ENCODE peak calls at places on chromosomes 13 and 19, in six cellular contexts. L is stimulated activated naive B cell treated with anti-CD40 and anti-IgM and Interleukin-4, amounts not matched to agents 10 μg/mL and 1 μg/mL and 100 μg/mL, for 72 hours; K is hepatic stellate cell; P is type B pancreatic cell; V is fibroblast of pulmonary artery; Y is stimulated activated CD8-positive, alpha-beta memory T cell treated with anti-CD3 and anti-CD28 coated beads, Interleukin-2, amount 100 ng/mL, for 1 hour. U is an unnamed sample.

GRCh38 chr19:29858000-29858596 is 46.3 kb downstream of the CCNE1 start:
- DNase-seq in L (no peak), K (no peak), P (no peak), V (no peak), Y (no peak), U (no peak)

GRCh38 chr13:109500146-109500773 is 286.1 kb downstream of the IRS2 start:
- DNase-seq in L (no peak), K (peak; percentile 16), P (no peak), V (peak; percentile 39), Y (no peak), U (peak; percentile 35)

GRCh38 chr19:12194827-12195500 is 32.1 kb downstream of the ZNF136 start:
- DNase-seq in L (peak; percentile 88), K (peak; percentile 11), P (no peak), V (peak; percentile 57), Y (peak; percentile 38), U (peak; percentile 30)

GRCh38 chr19:51546650-51547396 is 15.4 kb upstream of the SIGLEC6 start:
- DNase-seq in L (peak; percentile 31), K (peak; percentile 49), P (no peak), V (peak; percentile 61), Y (no peak), U (peak; percentile 25)

GRCh38 chr19:51071006-51071405 is 6.1 kb upstream of the KLK13 start:
- DNase-seq in L (no peak), K (no peak), P (no peak), V (no peak), Y (no peak), U (no peak)

GRCh38 chr19:16625183-16625958 is 2.6 kb downstream of the MED26 start:
- DNase-seq in L (no peak), K (no peak), P (no peak), V (no peak), Y (no peak), U (no peak)

GRCh38 chr19:10501971-10502523 is 1.1 kb downstream of the KEAP1 start:
- DNase-seq in L (peak; percentile 55), K (peak; percentile 75), P (peak; percentile 76), V (peak; percentile 45), Y (no peak), U (peak; percentile 42)

GRCh38 chr13:83499286-83499685 is 383.0 kb downstream of the SLITRK1 start:
- DNase-seq in L (no peak), K (no peak), P (no peak), V (no peak), Y (no peak), U (no peak)

GRCh38 chr13:31044658-31045620 is 112.5 kb downstream of the TEX26 start:
- DNase-seq in L (peak; percentile 17), K (no peak), P (no peak), V (no peak), Y (no peak), U (no peak)

GRCh38 chr19:44570984-44571684 is 41.7 kb upstream of the CEACAM20 start:
- DNase-seq in L (peak; percentile 25), K (peak; percentile 68), P (no peak), V (peak; percentile 91), Y (peak; percentile 9), U (peak; percentile 88)

GRCh38 chr13:25771208-25771607 is 280.6 kb downstream of the SHISA2 start:
- DNase-seq in L (no peak), K (no peak), P (no peak), V (no peak), Y (no peak), U (no peak)

GRCh38 chr13:111265006-111265700 is 55.3 kb upstream of the TEX29 start:
- DNase-seq in L (no peak), K (no peak), P (no peak), V (no peak), Y (no peak), U (no peak)

GRCh38 chr19:17948967-17949930 is 16.4 kb downstream of the CCDC124 start:
- DNase-seq in L (no peak), K (no peak), P (no peak), V (no peak), Y (no peak), U (no peak)

GRCh38 chr13:98232456-98232855 is 55.4 kb upstream of the RNF113B start:
- DNase-seq in L (no peak), K (no peak), P (no peak), V (no peak), Y (no peak), U (no peak)

GRCh38 chr19:54478677-54479266 is 5.7 kb upstream of the CDC42EP5 start:
- DNase-seq in L (no peak), K (peak; percentile 43), P (no peak), V (peak; percentile 67), Y (no peak), U (peak; percentile 53)

GRCh38 chr13:68078874-68079273 is 848.7 kb upstream of the PCDH9 start:
- DNase-seq in L (no peak), K (no peak), P (no peak), V (no peak), Y (no peak), U (peak; percentile 1)

GRCh38 chr19:42207767-42208259 is 9.7 kb downstream of the DEDD2 start:
- DNase-seq in L (no peak), K (peak; percentile 95), P (no peak), V (peak; percentile 71), Y (no peak), U (peak; percentile 82)

GRCh38 chr13:39326471-39326870 is 276.5 kb downstream of the LHFPL6 start:
- DNase-seq in L (no peak), K (no peak), P (no peak), V (peak; percentile 37), Y (no peak), U (peak; percentile 79)

GRCh38 chr19:17687857-17688784 is at the start of gene UNC13A:
- DNase-seq in L (peak; percentile 14), K (peak; percentile 75), P (peak; percentile 82), V (peak; percentile 48), Y (no peak), U (peak; percentile 28)

GRCh38 chr13:69331245-69331644 is 776.4 kb upstream of the ATXN8OS start:
- DNase-seq in L (no peak), K (no peak), P (no peak), V (no peak), Y (no peak), U (no peak)

GRCh38 chr19:12924621-12925310 is 5.7 kb upstream of the SYCE2 start:
- DNase-seq in L (no peak), K (no peak), P (no peak), V (no peak), Y (no peak), U (no peak)

GRCh38 chr19:4456566-4456842 is 1.1 kb downstream of the UBXN6 start:
- DNase-seq in L (no peak), K (peak; percentile 72), P (no peak), V (peak; percentile 71), Y (no peak), U (peak; percentile 83)

GRCh38 chr19:6164906-6165531 is 29.6 kb downstream of the ACSBG2 start:
- DNase-seq in L (no peak), K (no peak), P (no peak), V (no peak), Y (no peak), U (no peak)

GRCh38 chr13:41200126-41200525 is 5.8 kb upstream of the KBTBD7 start:
- DNase-seq in L (no peak), K (no peak), P (no peak), V (no peak), Y (no peak), U (no peak)

U was measured in fibroblast of villous mesenchyme.